ENCODE peak calls at places on chromosomes 1 and 21, in six cellular contexts. One of them, this sample, is unnamed.

GRCh38 chr1:36084502-36085115 is 715 bp downstream of the TEKT2 start:
- DNase-seq in A549: no peak
- DNase-seq in body of pancreas: peak
- DNase-seq in ovary: no peak
- DNase-seq in prostate gland: no peak
- DNase-seq in esophagus muscularis mucosa: no peak
- DNase-seq in this sample: no peak

GRCh38 chr1:165369255-165369848 is 12.8 kb upstream of the LMX1A start:
- DNase-seq in body of pancreas: peak
- DNase-seq in prostate gland: peak
- DNase-seq in A549: peak
- DNase-seq in ovary: peak
- DNase-seq in esophagus muscularis mucosa: no peak
- DNase-seq in this sample: peak

GRCh38 chr21:44854391-44854663 is 19.2 kb downstream of the PTTG1IP start:
- DNase-seq in A549: no peak
- DNase-seq in ovary: no peak
- DNase-seq in prostate gland: no peak
- DNase-seq in esophagus muscularis mucosa: no peak
- DNase-seq in body of pancreas: no peak
- DNase-seq in this sample: no peak

GRCh38 chr1:2350911-2351655 is 40.3 kb downstream of the MORN1 start:
- DNase-seq in ovary: peak
- DNase-seq in esophagus muscularis mucosa: no peak
- DNase-seq in body of pancreas: no peak
- DNase-seq in A549: no peak
- DNase-seq in prostate gland: no peak
- DNase-seq in this sample: peak

GRCh38 chr1:53614231-53615021 is 124.5 kb downstream of the GLIS1 start:
- DNase-seq in body of pancreas: no peak
- DNase-seq in esophagus muscularis mucosa: no peak
- DNase-seq in prostate gland: no peak
- DNase-seq in ovary: no peak
- DNase-seq in A549: no peak
- DNase-seq in this sample: peak

GRCh38 chr21:31283025-31283424 is 61.0 kb downstream of the TIAM1 start:
- DNase-seq in body of pancreas: no peak
- DNase-seq in A549: no peak
- DNase-seq in prostate gland: no peak
- DNase-seq in ovary: no peak
- DNase-seq in esophagus muscularis mucosa: no peak
- DNase-seq in this sample: no peak

GRCh38 chr21:36005018-36005417 is 55.3 kb downstream of the SETD4 start:
- DNase-seq in body of pancreas: no peak
- DNase-seq in A549: no peak
- DNase-seq in esophagus muscularis mucosa: no peak
- DNase-seq in prostate gland: no peak
- DNase-seq in ovary: peak
- DNase-seq in this sample: peak

GRCh38 chr1:33758698-33759097 is 105.2 kb upstream of the HMGB4 start:
- DNase-seq in esophagus muscularis mucosa: no peak
- DNase-seq in A549: no peak
- DNase-seq in prostate gland: peak
- DNase-seq in ovary: no peak
- DNase-seq in body of pancreas: no peak
- DNase-seq in this sample: no peak

GRCh38 chr1:26537951-26538352 is 8.4 kb downstream of the RPS6KA1 start:
- DNase-seq in prostate gland: no peak
- DNase-seq in A549: peak
- DNase-seq in body of pancreas: no peak
- DNase-seq in esophagus muscularis mucosa: no peak
- DNase-seq in ovary: no peak
- DNase-seq in this sample: no peak

GRCh38 chr1:51093566-51093965 is 8.5 kb upstream of the C1orf185 start:
- DNase-seq in A549: no peak
- DNase-seq in body of pancreas: no peak
- DNase-seq in esophagus muscularis mucosa: no peak
- DNase-seq in ovary: no peak
- DNase-seq in prostate gland: no peak
- DNase-seq in this sample: no peak

GRCh38 chr1:2314803-2315710 is 76.3 kb downstream of the MORN1 start:
- DNase-seq in body of pancreas: no peak
- DNase-seq in esophagus muscularis mucosa: no peak
- DNase-seq in ovary: peak
- DNase-seq in A549: peak
- DNase-seq in prostate gland: no peak
- DNase-seq in this sample: no peak

GRCh38 chr1:185438936-185439335 is 121.9 kb upstream of the IVNS1ABP start:
- DNase-seq in ovary: no peak
- DNase-seq in body of pancreas: no peak
- DNase-seq in prostate gland: no peak
- DNase-seq in A549: no peak
- DNase-seq in esophagus muscularis mucosa: no peak
- DNase-seq in this sample: no peak

GRCh38 chr21:34740198-34740597 is 71.4 kb downstream of the CLIC6 start:
- DNase-seq in prostate gland: no peak
- DNase-seq in esophagus muscularis mucosa: no peak
- DNase-seq in ovary: no peak
- DNase-seq in A549: no peak
- DNase-seq in body of pancreas: no peak
- DNase-seq in this sample: no peak

GRCh38 chr1:178324003-178324402 is 172.8 kb downstream of the CLEC20A start:
- DNase-seq in A549: no peak
- DNase-seq in prostate gland: no peak
- DNase-seq in body of pancreas: no peak
- DNase-seq in esophagus muscularis mucosa: no peak
- DNase-seq in ovary: no peak
- DNase-seq in this sample: no peak

GRCh38 chr1:94739521-94740061 is 80.6 kb upstream of the SLC44A3 start:
- DNase-seq in ovary: no peak
- DNase-seq in prostate gland: no peak
- DNase-seq in body of pancreas: no peak
- DNase-seq in esophagus muscularis mucosa: peak
- DNase-seq in A549: no peak
- DNase-seq in this sample: no peak

GRCh38 chr21:26842976-26843911 is 2.0 kb downstream of the ADAMTS1 start:
- DNase-seq in ovary: peak
- DNase-seq in A549: no peak
- DNase-seq in esophagus muscularis mucosa: peak
- DNase-seq in body of pancreas: peak
- DNase-seq in prostate gland: peak
- DNase-seq in this sample: peak

GRCh38 chr1:210558302-210558701 is 229.6 kb downstream of the HHAT start:
- DNase-seq in A549: no peak
- DNase-seq in body of pancreas: peak
- DNase-seq in prostate gland: no peak
- DNase-seq in esophagus muscularis mucosa: no peak
- DNase-seq in ovary: peak
- DNase-seq in this sample: no peak

GRCh38 chr1:154595621-154596020 is 12.4 kb downstream of the ADAR start:
- DNase-seq in prostate gland: no peak
- DNase-seq in body of pancreas: no peak
- DNase-seq in ovary: no peak
- DNase-seq in esophagus muscularis mucosa: no peak
- DNase-seq in A549: no peak
- DNase-seq in this sample: no peak

GRCh38 chr1:235635938-235636663 is 13.5 kb downstream of the GNG4 start:
- DNase-seq in A549: no peak
- DNase-seq in ovary: no peak
- DNase-seq in esophagus muscularis mucosa: no peak
- DNase-seq in prostate gland: peak
- DNase-seq in body of pancreas: no peak
- DNase-seq in this sample: no peak

GRCh38 chr1:46606255-46606965 is 2.3 kb upstream of the MKNK1 start:
- DNase-seq in A549: no peak
- DNase-seq in ovary: no peak
- DNase-seq in esophagus muscularis mucosa: no peak
- DNase-seq in prostate gland: no peak
- DNase-seq in body of pancreas: no peak
- DNase-seq in this sample: no peak

GRCh38 chr21:31251686-31252085 is 92.4 kb downstream of the TIAM1 start:
- DNase-seq in esophagus muscularis mucosa: no peak
- DNase-seq in A549: no peak
- DNase-seq in body of pancreas: no peak
- DNase-seq in ovary: no peak
- DNase-seq in prostate gland: no peak
- DNase-seq in this sample: no peak

GRCh38 chr1:39104158-39105060 is 78.3 kb downstream of the NDUFS5 start:
- DNase-seq in prostate gland: peak
- DNase-seq in esophagus muscularis mucosa: no peak
- DNase-seq in A549: no peak
- DNase-seq in body of pancreas: peak
- DNase-seq in ovary: no peak
- DNase-seq in this sample: peak

GRCh38 chr1:116426401-116426800 is 53.4 kb downstream of the ATP1A1 start:
- DNase-seq in body of pancreas: no peak
- DNase-seq in ovary: no peak
- DNase-seq in esophagus muscularis mucosa: peak
- DNase-seq in prostate gland: no peak
- DNase-seq in A549: no peak
- DNase-seq in this sample: no peak

GRCh38 chr21:43467785-43468184 is 40.9 kb upstream of the SIK1 start:
- DNase-seq in A549: no peak
- DNase-seq in esophagus muscularis mucosa: no peak
- DNase-seq in body of pancreas: no peak
- DNase-seq in prostate gland: no peak
- DNase-seq in ovary: no peak
- DNase-seq in this sample: peak

GRCh38 chr21:44285547-44285992 is at the start of gene AIRE:
- DNase-seq in body of pancreas: no peak
- DNase-seq in ovary: no peak
- DNase-seq in prostate gland: no peak
- DNase-seq in A549: no peak
- DNase-seq in esophagus muscularis mucosa: no peak
- DNase-seq in this sample: no peak

GRCh38 chr1:226551299-226551698 is 2.7 kb downstream of the STUM start:
- DNase-seq in esophagus muscularis mucosa: no peak
- DNase-seq in body of pancreas: peak
- DNase-seq in prostate gland: no peak
- DNase-seq in ovary: peak
- DNase-seq in A549: no peak
- DNase-seq in this sample: no peak

DNA sequence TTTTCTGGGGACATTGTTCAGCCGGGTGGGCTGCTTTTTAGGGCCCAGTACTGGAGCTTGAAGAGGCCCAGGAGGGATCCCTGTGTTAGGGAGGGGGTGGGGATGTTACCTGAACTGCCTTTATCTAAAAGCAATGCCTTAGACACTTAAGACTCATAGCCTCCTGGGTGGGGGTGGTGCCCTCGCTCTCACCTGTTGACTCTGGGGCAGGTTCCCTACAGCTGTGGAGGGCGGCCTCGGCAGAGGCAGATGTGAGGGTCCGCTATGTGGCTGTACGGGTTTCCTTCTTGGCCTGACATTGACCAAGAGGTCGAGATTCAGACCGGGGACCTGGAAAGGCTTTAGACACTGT is 724 bp downstream of the INAVA start:
- DNase-seq in A549: no peak
- DNase-seq in esophagus muscularis mucosa: no peak
- DNase-seq in prostate gland: no peak
- DNase-seq in ovary: no peak
- DNase-seq in body of pancreas: peak
- DNase-seq in this sample: no peak
- H3K27ac ChIP-seq in A549: peak
- H3K27ac ChIP-seq in esophagus muscularis mucosa: no peak
- H3K27ac ChIP-seq in prostate gland: peak
- H3K27ac ChIP-seq in ovary: no peak
- H3K27ac ChIP-seq in body of pancreas: peak
- H3K27ac ChIP-seq in this sample: peak

DNA sequence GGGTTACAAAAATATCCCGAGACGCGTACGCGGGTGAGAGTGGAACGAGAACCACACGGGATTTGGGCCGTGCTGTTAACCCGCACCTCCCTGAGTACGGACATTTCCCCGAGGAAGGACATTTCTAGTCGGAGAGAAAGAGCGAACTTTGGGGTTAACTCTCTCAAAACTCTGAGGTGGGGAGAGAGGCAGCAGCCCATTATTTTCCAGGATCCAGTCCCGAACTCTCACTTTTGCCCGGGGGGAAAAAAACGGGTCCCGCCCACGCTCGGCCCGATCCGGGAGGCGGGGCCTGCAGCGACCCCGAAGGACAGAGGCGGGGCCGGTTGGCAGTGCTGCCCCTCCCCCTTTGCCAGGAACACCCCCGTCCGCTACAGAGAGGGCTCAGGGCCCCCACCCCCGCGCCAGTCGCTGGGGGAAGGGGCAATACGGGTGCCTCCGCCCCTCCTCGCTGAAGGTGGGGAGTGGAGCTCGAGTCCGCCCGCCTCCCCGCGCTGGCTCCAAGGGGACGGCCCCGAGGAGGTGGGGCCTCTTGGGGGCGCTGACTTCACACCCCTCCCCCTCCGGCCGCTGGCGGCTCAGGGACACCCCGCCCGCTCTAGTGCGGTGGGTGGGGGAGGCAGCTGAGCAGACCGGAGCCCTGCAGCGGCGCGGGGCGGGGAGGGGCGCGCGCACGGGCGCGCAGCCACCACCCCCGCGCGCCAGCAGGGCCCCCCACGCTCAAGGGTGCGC is 722 bp downstream of the NUCKS1 start:
- DNase-seq in esophagus muscularis mucosa: peak
- DNase-seq in prostate gland: peak
- DNase-seq in body of pancreas: peak
- DNase-seq in ovary: peak
- DNase-seq in A549: peak
- DNase-seq in this sample: peak
- TF ChIP-seq POLR2A in esophagus muscularis mucosa: peak
- TF ChIP-seq POLR2A in prostate gland: peak
- TF ChIP-seq POLR2A in body of pancreas: peak
- TF ChIP-seq POLR2A in ovary: peak
- TF ChIP-seq POLR2A in A549: peak
- TF ChIP-seq POLR2A in this sample: peak

DNA sequence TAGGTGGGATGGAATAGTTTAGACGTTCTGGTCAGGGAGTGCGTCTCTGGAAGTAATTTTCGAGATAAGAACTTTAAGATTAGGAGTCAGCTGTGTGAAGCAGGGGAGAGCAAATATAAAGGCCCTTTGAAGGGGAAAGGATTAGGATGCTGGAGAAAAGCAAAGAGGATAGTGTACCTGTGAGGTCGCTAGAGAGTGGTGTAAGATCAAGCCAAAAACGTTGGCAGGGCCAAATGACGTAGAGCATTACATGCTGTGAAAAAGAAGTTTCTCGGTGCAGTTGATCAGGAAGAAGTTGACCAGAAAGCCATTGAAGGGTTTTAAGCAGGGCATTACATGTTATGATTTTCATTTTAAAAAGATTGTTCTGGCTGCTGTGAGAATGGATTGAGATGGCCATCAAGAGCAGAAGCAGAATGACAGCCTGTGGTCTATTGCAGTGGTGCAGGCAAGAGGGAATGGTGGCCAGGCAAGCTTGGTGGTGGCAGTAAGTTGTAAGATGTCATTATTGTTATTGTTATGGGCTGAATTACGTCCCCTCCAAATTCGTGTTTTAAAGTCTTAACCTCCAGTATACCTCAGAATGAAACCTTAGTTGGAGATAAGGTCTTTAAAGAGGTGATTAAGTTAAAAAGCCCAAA is 113.6 kb upstream of the KIF26B start:
- DNase-seq in prostate gland: no peak
- DNase-seq in A549: no peak
- DNase-seq in body of pancreas: no peak
- DNase-seq in ovary: no peak
- DNase-seq in esophagus muscularis mucosa: no peak
- DNase-seq in this sample: no peak
- TF ChIP-seq CTCF in prostate gland: no peak
- TF ChIP-seq CTCF in A549: no peak
- TF ChIP-seq CTCF in body of pancreas: no peak
- TF ChIP-seq CTCF in ovary: no peak
- TF ChIP-seq CTCF in esophagus muscularis mucosa: no peak
- TF ChIP-seq CTCF in this sample: no peak

GRCh38 chr1:211965108-211965805 is 70.1 kb downstream of the INTS7 start:
- DNase-seq in A549: no peak
- DNase-seq in body of pancreas: no peak
- DNase-seq in ovary: no peak
- DNase-seq in esophagus muscularis mucosa: no peak
- DNase-seq in prostate gland: no peak
- DNase-seq in this sample: no peak
- H3K27ac ChIP-seq in A549: no peak
- H3K27ac ChIP-seq in body of pancreas: no peak
- H3K27ac ChIP-seq in ovary: no peak
- H3K27ac ChIP-seq in esophagus muscularis mucosa: no peak
- H3K27ac ChIP-seq in prostate gland: no peak
- H3K27ac ChIP-seq in this sample: no peak

This sample was measured in suprapubic skin.